ENCODE peak calls at places on chromosome 19, in five cellular contexts. E is lower leg skin, Q is spleen, V is breast epithelium, Z is A549. F is an unnamed sample.

GRCh38 chr19:58558066-58558622 is at the start of gene UBE2M:
- DNase-seq in E (no peak), Q (peak; percentile 95), V (no peak), Z (peak; percentile 42), F (no peak)

GRCh38 chr19:28128341-28128740 is 1084.6 kb downstream of the UQCRFS1 start:
- DNase-seq in E (no peak), Q (no peak), V (no peak), Z (no peak), F (no peak)

GRCh38 chr19:49664171-49665070 is 1.2 kb downstream of the IRF3 start:
- DNase-seq in E (peak; percentile 87), Q (peak; percentile 97), V (peak; percentile 93), Z (peak; percentile 95), F (peak; percentile 91)

GRCh38 chr19:42246869-42247630 is 4.6 kb upstream of the GSK3A start:
- DNase-seq in E (peak; percentile 19), Q (no peak), V (no peak), Z (peak; percentile 44), F (no peak)

GRCh38 chr19:17456127-17456526 is 4.6 kb downstream of the NXNL1 start:
- DNase-seq in E (no peak), Q (no peak), V (no peak), Z (no peak), F (no peak)

GRCh38 chr19:498591-498950 is 2.3 kb downstream of the MADCAM1 start:
- DNase-seq in E (no peak), Q (no peak), V (no peak), Z (no peak), F (no peak)

GRCh38 chr19:3898426-3898825 is 17.9 kb downstream of the ATCAY start:
- DNase-seq in E (no peak), Q (no peak), V (no peak), Z (no peak), F (no peak)

GRCh38 chr19:19530889-19531288 is 2.2 kb downstream of the YJEFN3 start:
- DNase-seq in E (no peak), Q (no peak), V (no peak), Z (no peak), F (no peak)

GRCh38 chr19:1070931-1071791 is 4.2 kb downstream of the ARHGAP45 start:
- DNase-seq in E (no peak), Q (peak; percentile 81), V (no peak), Z (no peak), F (no peak)

GRCh38 chr19:15254547-15254946 is 22.3 kb upstream of the EPHX3 start:
- DNase-seq in E (no peak), Q (no peak), V (no peak), Z (no peak), F (no peak)

DNA sequence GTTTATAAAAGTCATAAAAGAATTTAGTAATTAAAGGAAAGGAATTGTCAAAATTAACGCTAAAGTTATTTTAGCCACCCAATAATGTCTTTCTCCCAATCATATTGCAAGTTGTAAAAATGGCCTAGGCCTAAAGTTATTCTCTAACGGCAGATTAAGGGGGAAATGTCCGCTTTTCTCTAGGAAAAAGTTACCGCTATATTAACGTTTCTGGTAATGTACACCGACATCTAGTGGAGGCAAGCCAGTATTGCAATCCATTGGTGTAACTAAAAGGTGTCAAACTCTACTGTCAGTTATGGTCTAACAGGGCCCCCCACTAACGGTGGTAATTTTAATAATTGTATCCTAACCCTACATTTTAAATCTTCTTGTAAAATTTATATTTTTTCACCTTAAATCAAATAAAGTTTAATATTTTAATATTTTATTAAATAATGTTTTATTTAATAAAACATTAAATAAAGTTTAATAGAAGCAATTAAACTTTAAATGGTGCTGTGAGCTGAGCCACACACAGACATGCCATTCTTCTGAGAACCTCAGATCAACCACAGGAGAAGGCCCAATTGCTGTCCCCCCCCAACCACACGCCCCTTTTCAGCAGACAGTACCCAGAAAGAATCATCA is 35.9 kb upstream of the ZSCAN5A start:
- DNase-seq in E (peak; percentile 34), Q (no peak), V (no peak), Z (peak; percentile 60), F (peak; percentile 16)
- TF ChIP-seq POLR2A in E (no peak), Q (no peak), V (no peak), Z (no peak), F (no peak)

GRCh38 chr19:44002566-44003460 is at the start of gene ZNF230:
- DNase-seq in E (peak; percentile 94), Q (peak; percentile 95), V (peak; percentile 83), Z (peak; percentile 98), F (peak; percentile 89)
- TF ChIP-seq POLR2A in E (no peak), Q (no peak), V (no peak), Z (peak; percentile 49), F (peak; percentile 60)

GRCh38 chr19:12705654-12706331 is 9.4 kb upstream of the FBXW9 start:
- DNase-seq in E (no peak), Q (no peak), V (no peak), Z (no peak), F (no peak)

GRCh38 chr19:12698138-12698537 is 1.7 kb upstream of the FBXW9 start:
- DNase-seq in E (no peak), Q (no peak), V (no peak), Z (no peak), F (no peak)

GRCh38 chr19:12705169-12705568 is 8.7 kb upstream of the FBXW9 start:
- DNase-seq in E (no peak), Q (no peak), V (no peak), Z (no peak), F (no peak)

GRCh38 chr19:12703056-12703455 is 6.6 kb upstream of the FBXW9 start:
- DNase-seq in E (no peak), Q (no peak), V (no peak), Z (peak; percentile 66), F (no peak)

GRCh38 chr19:12701596-12702282 is 5.3 kb upstream of the FBXW9 start:
- DNase-seq in E (no peak), Q (no peak), V (no peak), Z (no peak), F (no peak)
- TF ChIP-seq POLR2A in E (no peak), Q (no peak), V (no peak), Z (no peak), F (no peak)

GRCh38 chr19:5466072-5466471 is 10.9 kb downstream of the ZNRF4 start:
- DNase-seq in E (no peak), Q (no peak), V (no peak), Z (no peak), F (no peak)
- TF ChIP-seq POLR2A in E (no peak), Q (no peak), V (no peak), Z (no peak), F (no peak)

DNA sequence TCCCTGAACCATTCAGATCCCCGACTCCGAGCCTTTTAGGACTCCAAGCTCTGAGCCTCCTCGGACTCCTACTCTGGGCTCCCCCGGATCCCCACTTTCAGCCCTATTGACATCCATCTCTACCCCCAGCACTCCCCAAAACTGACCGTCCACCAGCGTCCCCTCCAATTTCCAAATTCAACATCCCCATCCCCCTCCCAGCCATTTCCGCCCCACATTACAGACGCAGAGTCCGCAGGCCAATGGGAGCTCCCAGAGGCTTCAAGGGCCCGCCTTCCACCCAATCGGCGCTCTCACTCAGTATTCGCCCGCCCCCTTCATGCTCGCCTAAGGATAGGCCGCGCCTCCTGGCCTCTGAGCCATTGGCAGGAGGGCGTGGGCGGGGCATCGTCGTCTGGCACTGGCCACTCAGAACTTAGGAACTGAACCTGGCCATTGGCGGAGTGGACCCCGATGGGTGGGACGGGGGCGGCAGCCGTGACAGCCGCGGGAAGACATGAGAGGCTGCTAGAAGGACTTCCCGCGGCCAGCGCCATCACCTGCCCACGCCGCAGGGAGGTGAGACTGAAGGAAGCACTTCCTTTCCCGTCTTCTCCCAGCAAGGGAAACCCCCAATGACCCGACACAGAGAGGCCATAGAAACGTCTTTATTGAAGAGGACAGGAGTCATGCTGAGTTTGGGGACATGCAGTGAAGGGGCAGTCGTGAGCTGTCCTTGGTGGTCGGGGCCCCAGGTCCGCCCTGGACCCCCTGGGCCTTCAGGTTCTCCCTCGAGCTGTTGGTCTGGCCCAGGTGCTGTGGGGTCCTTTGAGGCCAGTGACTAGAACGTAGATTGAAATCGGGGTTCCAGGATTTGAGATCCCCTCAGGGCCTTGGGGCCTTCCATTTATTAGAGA is at the start of gene ALKBH6:
- DNase-seq in E (peak; percentile 99), Q (peak; percentile 99), V (peak; percentile 100), Z (peak; percentile 100), F (peak; percentile 100)
- TF ChIP-seq POLR2A in E (no peak), Q (no peak), V (no peak), Z (peak; percentile 80), F (peak; percentile 66)

DNA sequence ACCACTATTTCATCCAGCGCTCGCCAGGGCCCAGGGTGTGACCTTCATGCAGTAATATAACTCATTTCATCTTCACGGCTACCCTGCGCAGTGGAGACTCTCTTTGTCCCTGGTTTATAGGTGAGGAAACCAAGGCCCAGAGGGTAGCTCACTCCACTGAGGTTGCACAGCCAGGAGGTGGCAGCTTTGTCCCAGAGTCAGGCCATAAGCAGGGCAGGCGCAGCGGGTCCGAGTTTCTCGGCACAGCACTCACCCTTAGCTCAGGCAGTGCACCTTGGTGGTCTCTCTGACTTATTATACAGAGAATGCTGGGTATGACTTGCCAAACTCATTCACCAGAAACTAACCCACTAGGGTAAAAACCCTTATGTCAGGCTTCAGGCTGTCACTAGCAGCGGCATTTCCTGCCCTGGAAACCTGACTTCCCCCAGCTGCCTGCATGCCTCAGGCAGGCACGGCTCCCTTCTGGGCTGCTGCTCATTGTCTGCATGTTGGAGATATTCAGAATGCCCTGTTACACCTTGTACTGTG is 24.5 kb downstream of the PPP5C start:
- DNase-seq in E (no peak), Q (no peak), V (peak; percentile 45), Z (no peak), F (no peak)
- TF ChIP-seq POLR2A in E (no peak), Q (no peak), V (no peak), Z (no peak), F (no peak)

F was measured in H54.